ENCODE peak calls at places on chromosomes 2 and 18, in four cellular contexts. E is AG04449, H is breast epithelium, N is aorta. J is an unnamed sample.

GRCh38 chr2:204571911-204572310 is 26.6 kb downstream of the PARD3B start:
- DNase-seq in H (no peak), N (no peak), E (no peak), J (no peak)

GRCh38 chr2:120258140-120258539 is 5.5 kb downstream of the RALB start:
- DNase-seq in N (peak), E (no peak), H (no peak), J (no peak)

GRCh38 chr2:46540496-46541342 is 61.4 kb downstream of the TMEM247 start:
- DNase-seq in E (no peak), N (no peak), H (no peak), J (no peak)

GRCh38 chr2:126795661-126796060 is 103.0 kb upstream of the TEX51 start:
- DNase-seq in E (no peak), H (no peak), N (no peak), J (no peak)

GRCh38 chr2:212665948-212666347 is 127.3 kb upstream of the ERBB4 start:
- DNase-seq in H (no peak), N (no peak), E (no peak), J (no peak)

GRCh38 chr2:236988690-236989639 is 96.7 kb upstream of the COPS8 start:
- DNase-seq in H (peak), E (no peak), N (peak), J (no peak)

GRCh38 chr2:128636802-128637147 is 318.1 kb upstream of the HS6ST1 start:
- DNase-seq in E (no peak), N (peak), H (peak), J (no peak)

GRCh38 chr18:33239298-33239697 is 201.2 kb downstream of the CCDC178 start:
- DNase-seq in H (no peak), E (no peak), N (no peak), J (no peak)

GRCh38 chr2:227033471-227034148 is 130.4 kb downstream of the COL4A4 start:
- DNase-seq in H (no peak), N (peak), E (no peak), J (no peak)

GRCh38 chr18:57439617-57439975 is 4.4 kb downstream of the ONECUT2 start:
- DNase-seq in H (no peak), N (no peak), E (no peak), J (no peak)
- H3K4me3 ChIP-seq in H (no peak), N (no peak), E (no peak), J (no peak)

GRCh38 chr2:135960598-135961551 is 24.6 kb downstream of the DARS1 start:
- DNase-seq in E (no peak), N (no peak), H (no peak), J (no peak)
- H3K4me3 ChIP-seq in E (no peak), N (no peak), H (no peak), J (no peak)

GRCh38 chr2:11481789-11482472 is 16.0 kb upstream of the E2F6 start:
- DNase-seq in E (no peak), H (no peak), N (no peak), J (no peak)
- H3K4me3 ChIP-seq in E (no peak), H (peak), N (no peak), J (no peak)

GRCh38 chr2:190360561-190360960 is 17.2 kb downstream of the INPP1 start:
- DNase-seq in E (no peak), N (no peak), H (no peak), J (no peak)
- H3K4me3 ChIP-seq in E (no peak), N (no peak), H (no peak), J (peak)

DNA sequence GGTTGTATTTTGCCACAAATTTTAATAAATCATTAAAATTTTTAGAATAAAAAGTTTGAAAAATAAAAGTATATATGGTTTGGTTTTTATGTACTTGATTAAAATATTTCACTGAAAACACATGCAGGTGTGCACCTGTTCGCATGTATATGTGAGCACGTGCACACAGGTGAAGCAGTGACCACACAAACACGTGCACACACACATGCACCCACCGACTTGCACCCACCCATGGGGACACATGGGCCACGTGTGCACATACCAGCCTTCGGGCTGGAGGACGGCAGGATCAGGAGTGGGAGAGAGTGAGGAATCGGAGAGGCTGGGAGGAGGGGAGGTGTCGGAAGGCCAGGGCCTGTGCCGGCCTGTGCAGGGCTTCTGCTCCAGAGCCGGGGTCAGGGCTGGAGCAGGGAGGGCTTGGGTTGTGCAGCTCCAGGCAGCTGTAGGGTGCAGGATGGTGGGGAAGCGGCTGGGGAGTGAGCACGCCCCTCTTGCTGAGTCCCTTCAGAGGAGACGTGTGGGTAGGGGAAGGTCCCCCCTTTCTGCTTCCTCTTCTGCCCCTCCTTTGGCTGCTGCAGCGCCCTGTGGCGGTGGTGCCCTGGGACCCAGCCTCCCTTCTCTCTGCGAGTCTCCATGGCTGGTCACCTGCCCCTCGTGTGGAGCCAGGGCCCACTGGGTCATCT is 106.9 kb upstream of the HDAC4 start:
- DNase-seq in E (no peak), H (no peak), N (no peak), J (no peak)
- H3K4me3 ChIP-seq in E (no peak), H (no peak), N (no peak), J (no peak)

GRCh38 chr2:25376750-25377621 is 35.3 kb upstream of the DNMT3A start:
- DNase-seq in N (peak), E (no peak), H (peak), J (peak)
- H3K4me3 ChIP-seq in N (no peak), E (peak), H (peak), J (peak)

GRCh38 chr18:21831413-21831831 is 90.8 kb downstream of the MIB1 start:
- DNase-seq in E (no peak), N (peak), H (no peak), J (no peak)
- H3K4me3 ChIP-seq in E (no peak), N (peak), H (no peak), J (no peak)